ENCODE peak calls at places on chromosome 18, in six cellular contexts. Z, K, J, X, V and F are unnamed samples.

GRCh38 chr18:40676676-40677075 is 1278.4 kb upstream of the PIK3C3 start:
- DNase-seq in Z (no peak), K (peak; percentile 0), J (no peak), X (no peak), V (peak; percentile 61), F (no peak)

GRCh38 chr18:73645175-73645715 is 502.4 kb downstream of the FBXO15 start:
- DNase-seq in Z (no peak), K (no peak), J (no peak), X (no peak), V (peak; percentile 23), F (no peak)

GRCh38 chr18:45571161-45571560 is 44.1 kb upstream of the SLC14A2 start:
- DNase-seq in Z (no peak), K (no peak), J (no peak), X (no peak), V (no peak), F (no peak)

GRCh38 chr18:3008546-3008945 is 4.4 kb downstream of the LPIN2 start:
- DNase-seq in Z (no peak), K (peak; percentile 64), J (no peak), X (no peak), V (peak; percentile 33), F (peak; percentile 14)

GRCh38 chr18:11004294-11004693 is 145.1 kb downstream of the PIEZO2 start:
- DNase-seq in Z (no peak), K (peak; percentile 22), J (no peak), X (no peak), V (no peak), F (no peak)

GRCh38 chr18:45169610-45170009 is 445.7 kb upstream of the SLC14A2 start:
- DNase-seq in Z (no peak), K (peak; percentile 88), J (no peak), X (peak; percentile 42), V (peak; percentile 87), F (peak; percentile 68)

GRCh38 chr18:27004056-27004829 is 138.7 kb upstream of the AQP4 start:
- DNase-seq in Z (no peak), K (peak; percentile 1), J (no peak), X (no peak), V (no peak), F (no peak)

GRCh38 chr18:11497585-11497984 is 111.8 kb upstream of the SLC35G4 start:
- DNase-seq in Z (no peak), K (peak; percentile 76), J (no peak), X (peak; percentile 39), V (peak; percentile 55), F (no peak)

GRCh38 chr18:21741511-21742322 is 1.1 kb downstream of the MIB1 start:
- DNase-seq in Z (no peak), K (no peak), J (peak; percentile 69), X (peak; percentile 35), V (peak; percentile 23), F (no peak)

GRCh38 chr18:33577688-33578370 is at the start of gene ASXL3:
- DNase-seq in Z (no peak), K (no peak), J (peak; percentile 84), X (peak; percentile 72), V (no peak), F (peak; percentile 1)

GRCh38 chr18:34933880-34934689 is 107.1 kb upstream of the MAPRE2 start:
- DNase-seq in Z (no peak), K (no peak), J (no peak), X (no peak), V (peak; percentile 36), F (no peak)

GRCh38 chr18:59662008-59662701 is 35.1 kb downstream of the CCBE1 start:
- DNase-seq in Z (no peak), K (no peak), J (no peak), X (no peak), V (peak; percentile 96), F (peak; percentile 29)

GRCh38 chr18:26419746-26420145 is 128.6 kb downstream of the KCTD1 start:
- DNase-seq in Z (no peak), K (peak; percentile 22), J (no peak), X (no peak), V (no peak), F (no peak)

GRCh38 chr18:1050012-1050657 is 145.5 kb downstream of the ADCYAP1 start:
- DNase-seq in Z (no peak), K (no peak), J (no peak), X (no peak), V (no peak), F (no peak)

GRCh38 chr18:46211816-46212215 is 107.6 kb downstream of the HAUS1 start:
- DNase-seq in Z (no peak), K (no peak), J (no peak), X (no peak), V (no peak), F (no peak)

GRCh38 chr18:45962866-45963265 is 4.3 kb downstream of the EPG5 start:
- DNase-seq in Z (no peak), K (peak; percentile 70), J (no peak), X (no peak), V (no peak), F (peak; percentile 55)

GRCh38 chr18:25093131-25093530 is 258.8 kb downstream of the ZNF521 start:
- DNase-seq in Z (no peak), K (no peak), J (no peak), X (no peak), V (no peak), F (no peak)

GRCh38 chr18:51029694-51030536 is at the start of gene SMAD4:
- DNase-seq in Z (peak; percentile 97), K (peak; percentile 95), J (peak; percentile 99), X (peak; percentile 96), V (peak; percentile 93), F (peak; percentile 60)

GRCh38 chr18:35526476-35527120 is 28.8 kb upstream of the INO80C start:
- DNase-seq in Z (no peak), K (no peak), J (peak; percentile 26), X (no peak), V (peak; percentile 52), F (no peak)

DNA sequence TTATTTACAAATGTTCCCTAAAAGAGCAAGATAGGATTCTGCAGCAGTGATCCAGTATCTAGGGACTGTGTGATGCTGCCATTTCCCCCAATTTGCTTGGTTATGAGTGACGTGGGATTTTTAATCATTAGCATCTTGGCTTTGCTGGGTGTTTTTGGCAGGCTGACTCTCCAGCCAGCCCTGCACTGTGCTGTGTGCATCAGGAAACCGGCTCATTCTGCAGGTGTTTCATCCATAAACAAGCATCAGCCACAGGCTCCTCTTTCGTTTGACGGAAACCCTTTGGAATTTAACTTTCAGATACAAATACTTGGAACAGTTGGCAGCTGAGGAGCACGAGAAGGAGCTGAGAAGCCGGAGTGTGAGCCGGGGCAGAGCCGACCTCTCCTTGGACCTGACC is 135.9 kb downstream of the TPGS2 start:
- DNase-seq in Z (no peak), K (no peak), J (no peak), X (no peak), V (no peak), F (no peak)
- H3K4me3 ChIP-seq in Z (no peak overlapping the region), K (no peak overlapping the region), J (no peak overlapping the region), X (no peak overlapping the region), V (no peak overlapping the region), F (no peak overlapping the region)

GRCh38 chr18:13022644-13023043 is 31.5 kb downstream of the CEP192 start:
- DNase-seq in Z (no peak), K (no peak), J (no peak), X (no peak), V (no peak), F (no peak)
- H3K36me3 ChIP-seq in Z (peaks cover 3% of the 10 kb centered on the region), K (peaks cover 5% of the 10 kb centered on the region), J (no peaks in the 10 kb centered on the region), X (no peaks in the 10 kb centered on the region), V (peaks cover 9% of the 10 kb centered on the region), F (peaks cover 2% of the 10 kb centered on the region)

DNA sequence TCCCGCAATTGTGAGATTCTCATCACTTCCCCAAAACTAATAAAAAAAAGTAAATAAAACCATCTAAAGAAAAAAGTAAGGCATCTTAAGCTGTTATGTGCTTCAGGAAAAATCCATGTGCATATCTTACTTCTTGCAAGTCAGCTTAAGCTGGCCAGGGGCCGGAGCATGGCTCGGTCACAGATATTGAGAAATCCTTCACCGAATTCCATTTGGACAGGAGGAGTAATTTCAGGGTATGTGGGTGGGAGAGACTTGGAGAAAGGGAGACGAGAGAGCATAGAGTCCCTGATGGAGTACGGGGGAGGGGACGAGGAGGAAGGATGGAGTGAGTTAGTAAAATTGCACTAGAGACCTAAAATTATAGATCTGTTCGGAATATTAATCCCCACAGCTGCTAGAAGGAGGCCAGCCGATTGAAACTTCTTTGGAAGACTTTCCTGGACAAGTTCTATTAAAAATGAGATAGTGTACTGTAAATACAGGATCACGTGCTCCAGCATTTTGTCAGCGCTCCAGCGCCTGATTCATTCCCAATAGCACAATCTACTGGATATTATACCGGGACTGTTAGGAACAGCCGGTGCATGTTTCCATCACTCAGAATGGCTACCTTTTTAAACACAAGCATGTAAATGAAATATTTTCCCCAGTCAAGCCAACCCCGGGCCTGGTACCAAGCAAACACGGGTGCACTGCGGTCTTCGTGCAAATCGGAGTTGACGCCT is 438.4 kb downstream of the ZNF516 start:
- DNase-seq in Z (no peak), K (no peak), J (peak; percentile 78), X (peak; percentile 45), V (no peak), F (no peak)
- H3K4me3 ChIP-seq in Z (no peak overlapping the region), K (no peak overlapping the region), J (no peak overlapping the region), X (no peak overlapping the region), V (no peak overlapping the region), F (no peak overlapping the region)

DNA sequence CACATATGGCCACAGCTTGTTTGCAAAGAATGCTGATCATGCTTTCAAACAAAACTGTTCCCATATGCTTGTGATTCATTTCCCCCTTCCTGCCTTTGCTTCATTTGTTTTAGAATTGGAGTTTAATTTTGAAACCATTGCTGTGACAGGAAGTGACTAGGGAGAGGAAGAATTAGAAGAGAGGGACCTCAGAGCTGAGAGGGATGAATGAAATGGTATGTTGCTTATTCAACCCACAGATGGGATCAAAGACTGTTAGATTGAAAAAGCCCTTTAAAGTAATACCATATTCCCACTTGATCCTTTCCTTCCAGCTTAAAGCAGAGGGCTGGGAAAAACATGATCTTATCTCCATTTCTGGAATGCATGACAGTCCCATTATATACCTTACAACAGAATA is 106.2 kb upstream of the RNF152 start:
- DNase-seq in Z (no peak), K (peak; percentile 68), J (no peak), X (no peak), V (peak; percentile 74), F (peak; percentile 18)
- H3K36me3 ChIP-seq in Z (no peaks in the 10 kb centered on the region), K (no peaks in the 10 kb centered on the region), J (no peaks in the 10 kb centered on the region), X (no peaks in the 10 kb centered on the region), V (no peaks in the 10 kb centered on the region), F (no peaks in the 10 kb centered on the region)

GRCh38 chr18:48924621-48925601 is 25.9 kb downstream of the SMAD7 start:
- DNase-seq in Z (peak; percentile 74), K (no peak), J (no peak), X (no peak), V (no peak), F (no peak)

GRCh38 chr18:48928787-48929186 is 22.0 kb downstream of the SMAD7 start:
- DNase-seq in Z (peak; percentile 46), K (no peak), J (peak; percentile 38), X (peak; percentile 75), V (peak; percentile 57), F (no peak)

GRCh38 chr18:48929212-48929612 is 21.6 kb downstream of the SMAD7 start:
- DNase-seq in Z (peak; percentile 30), K (no peak), J (peak; percentile 25), X (no peak), V (peak; percentile 40), F (no peak)

GRCh38 chr18:48926420-48926857 is 24.3 kb downstream of the SMAD7 start:
- DNase-seq in Z (no peak), K (no peak), J (no peak), X (no peak), V (no peak), F (no peak)

GRCh38 chr18:48927286-48928080 is 23.3 kb downstream of the SMAD7 start:
- DNase-seq in Z (no peak), K (no peak), J (no peak), X (no peak), V (no peak), F (no peak)
- H3K4me3 ChIP-seq in Z (no peak overlapping the region), K (no peak overlapping the region), J (no peak overlapping the region), X (no peak overlapping the region), V (no peak overlapping the region), F (no peak overlapping the region)